ENCODE peak calls at places on chromosomes 1 and 21, in five cellular contexts. E, Z, A, J and I are unnamed samples.

GRCh38 chr21:28699591-28700259 is 293.0 kb downstream of the LTN1 start:
- DNase-seq in E (no peak), Z (no peak), A (no peak), J (no peak), I (peak; percentile 17)

GRCh38 chr21:34574581-34574980 is 40.3 kb downstream of the RCAN1 start:
- DNase-seq in A (no peak), Z (no peak), J (no peak), E (no peak), I (peak; percentile 81)

GRCh38 chr1:63946866-63947491 is 173.2 kb downstream of the ROR1 start:
- DNase-seq in E (peak; percentile 32), J (no peak), Z (peak; percentile 31), A (no peak), I (no peak)

GRCh38 chr1:163265547-163265946 is 56.2 kb upstream of the NUF2 start:
- DNase-seq in E (no peak), J (no peak), A (no peak), Z (no peak), I (no peak)

GRCh38 chr1:19360026-19360813 is 48.1 kb downstream of the SLC66A1 start:
- DNase-seq in Z (no peak), J (no peak), A (no peak), E (no peak), I (no peak)

GRCh38 chr1:150168960-150169565 is 19.3 kb downstream of the PLEKHO1 start:
- DNase-seq in A (peak; percentile 76), E (peak; percentile 82), J (peak; percentile 63), Z (peak; percentile 67), I (peak; percentile 70)

GRCh38 chr21:45885597-45885929 is 96.0 kb upstream of the COL6A1 start:
- DNase-seq in Z (no peak), J (no peak), A (no peak), E (no peak), I (no peak)

GRCh38 chr1:43383449-43383848 is 6.2 kb downstream of the MED8 start:
- DNase-seq in Z (no peak), E (no peak), J (no peak), A (no peak), I (no peak)

GRCh38 chr1:178551307-178551706 is 38.4 kb downstream of the TEX35 start:
- DNase-seq in A (no peak), J (no peak), E (no peak), Z (no peak), I (no peak)

GRCh38 chr1:226617109-226617508 is 68.5 kb downstream of the STUM start:
- DNase-seq in A (peak; percentile 5), E (peak; percentile 2), Z (no peak), J (no peak), I (no peak)

GRCh38 chr1:34547043-34547674 is 207.7 kb upstream of the GJB5 start:
- DNase-seq in Z (no peak), E (no peak), A (no peak), J (no peak), I (peak; percentile 1)

GRCh38 chr1:189657715-189658114 is 819.9 kb downstream of the BRINP3 start:
- DNase-seq in Z (no peak), A (no peak), E (no peak), J (no peak), I (no peak)

GRCh38 chr21:36902793-36903192 is 63.7 kb downstream of the HLCS start:
- DNase-seq in E (no peak), J (no peak), Z (no peak), A (no peak), I (peak; percentile 28)

GRCh38 chr1:25572708-25573590 is 29.5 kb downstream of the LDLRAP1 start:
- DNase-seq in J (peak; percentile 46), A (no peak), Z (no peak), E (no peak), I (peak; percentile 42)

GRCh38 chr1:23664837-23665795 is 26.5 kb upstream of the RPL11 start:
- DNase-seq in J (no peak), Z (no peak), A (no peak), E (no peak), I (peak; percentile 43)

GRCh38 chr21:25735895-25736597 is 1.3 kb downstream of the GABPA start:
- DNase-seq in E (no peak), Z (no peak), A (no peak), J (no peak), I (peak; percentile 48)

GRCh38 chr1:164950453-164951052 is 391.6 kb downstream of the PBX1 start:
- DNase-seq in J (no peak), Z (no peak), E (no peak), A (peak; percentile 55), I (no peak)

GRCh38 chr1:46131727-46132528 is 501 bp downstream of the PIK3R3 start:
- DNase-seq in J (peak; percentile 32), E (peak; percentile 18), A (no peak), Z (no peak), I (peak; percentile 26)

GRCh38 chr1:235865565-235866206 is 1.0 kb downstream of the LYST start:
- DNase-seq in E (peak; percentile 22), J (no peak), Z (no peak), A (no peak), I (no peak)

GRCh38 chr1:246815693-246816270 is 91.6 kb downstream of the SCCPDH start:
- DNase-seq in E (no peak), J (no peak), Z (no peak), A (no peak), I (no peak)

GRCh38 chr1:78676996-78677395 is 27.4 kb downstream of the IFI44 start:
- DNase-seq in E (no peak), J (no peak), A (no peak), Z (no peak), I (no peak)

GRCh38 chr1:78673120-78673519 is 23.5 kb downstream of the IFI44 start:
- DNase-seq in Z (no peak), A (no peak), E (no peak), J (no peak), I (no peak)

GRCh38 chr1:78677788-78678187 is 28.2 kb downstream of the IFI44 start:
- DNase-seq in J (no peak), Z (no peak), A (no peak), E (no peak), I (no peak)

GRCh38 chr1:78678324-78678723 is 28.7 kb downstream of the IFI44 start:
- DNase-seq in E (no peak), J (no peak), Z (no peak), A (no peak), I (no peak)

DNA sequence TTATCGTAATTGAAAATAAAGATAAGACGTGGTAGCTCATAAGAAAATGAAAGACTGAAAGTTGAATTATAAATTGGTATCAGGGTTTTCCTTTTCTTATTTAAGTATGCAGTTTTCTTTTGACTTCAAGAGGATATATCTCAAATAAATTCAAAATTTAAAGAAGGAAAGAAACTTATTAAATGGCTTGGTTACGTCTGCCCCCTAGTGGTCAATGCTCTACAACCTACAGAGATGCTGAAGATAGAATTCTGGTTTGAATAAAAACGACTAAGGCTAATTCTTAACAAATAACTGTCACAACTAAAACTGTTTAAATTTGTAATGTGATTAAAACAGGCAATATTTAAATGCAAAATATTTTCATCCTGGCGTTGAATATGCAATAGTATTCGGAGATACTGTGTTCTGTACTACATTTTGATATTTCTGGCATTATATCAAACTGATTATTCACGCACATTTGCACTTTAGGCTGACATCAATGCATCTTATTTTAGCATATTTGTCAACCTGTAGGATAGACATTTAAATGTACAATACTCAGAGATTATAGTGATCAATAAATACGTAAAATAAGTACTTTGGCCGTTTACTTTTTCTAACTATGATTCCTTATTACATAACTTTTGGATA is 26.8 kb downstream of the IFI44 start:
- DNase-seq in J (peak; percentile 40), A (peak; percentile 32), Z (no peak), E (peak; percentile 66), I (peak; percentile 80)
- TF ChIP-seq CTCF in J (peak; percentile 57), A (peak; percentile 77), Z (peak; percentile 89), E (peak; percentile 74), I (peak; percentile 71)

GRCh38 chr1:27042670-27043069 is 30.0 kb upstream of the TENT5B start:
- DNase-seq in Z (no peak), E (no peak), J (no peak), A (no peak), I (no peak)

GRCh38 chr1:27036718-27037117 is 24.1 kb upstream of the TENT5B start:
- DNase-seq in A (no peak), Z (no peak), E (no peak), J (no peak), I (no peak)

GRCh38 chr1:27035344-27035743 is 22.7 kb upstream of the TENT5B start:
- DNase-seq in Z (no peak), E (no peak), J (no peak), A (no peak), I (no peak)

GRCh38 chr1:27037518-27037917 is 24.9 kb upstream of the TENT5B start:
- DNase-seq in J (no peak), Z (no peak), A (no peak), E (no peak), I (no peak)

DNA sequence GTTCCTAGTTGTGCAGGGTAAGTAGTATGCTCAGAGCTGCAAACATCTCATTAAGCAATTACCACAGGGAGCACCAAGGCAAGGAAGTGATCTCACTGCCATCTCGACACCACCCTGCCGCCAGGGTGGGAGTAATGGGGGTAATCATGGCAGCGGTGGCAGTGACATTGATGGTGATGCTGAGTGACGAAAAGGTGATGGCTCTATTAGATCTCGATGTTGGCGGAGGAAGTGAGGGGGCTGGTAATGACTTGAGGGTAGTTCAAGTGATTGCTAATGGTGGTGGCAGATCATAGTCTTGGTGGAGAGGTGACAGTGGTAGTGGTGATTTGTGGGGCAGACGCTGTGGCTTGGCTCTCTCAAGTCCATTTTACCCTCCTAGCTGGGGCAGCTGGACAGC is 25.4 kb upstream of the TENT5B start:
- DNase-seq in J (no peak), E (no peak), A (no peak), Z (no peak), I (no peak)
- TF ChIP-seq CTCF in J (no peak), E (no peak), A (no peak), Z (no peak), I (no peak)

GRCh38 chr1:94060720-94061119 is 60.2 kb downstream of the ABCA4 start:
- DNase-seq in E (no peak), A (no peak), Z (no peak), J (no peak), I (peak; percentile 59)

GRCh38 chr1:94061513-94062443 is 59.2 kb downstream of the ABCA4 start:
- DNase-seq in E (peak; percentile 70), Z (peak; percentile 56), J (peak; percentile 74), A (peak; percentile 50), I (peak; percentile 76)

GRCh38 chr1:94058766-94059165 is 62.2 kb downstream of the ABCA4 start:
- DNase-seq in Z (no peak), J (no peak), E (no peak), A (no peak), I (no peak)

GRCh38 chr1:94067196-94067595 is 53.8 kb downstream of the ABCA4 start:
- DNase-seq in E (no peak), Z (no peak), A (no peak), J (no peak), I (peak; percentile 59)

GRCh38 chr1:94063379-94063778 is 57.6 kb downstream of the ABCA4 start:
- DNase-seq in Z (peak; percentile 52), A (peak; percentile 62), J (no peak), E (peak; percentile 77), I (peak; percentile 93)
- TF ChIP-seq CTCF in Z (peak; percentile 63), A (peak; percentile 31), J (no peak), E (peak; percentile 60), I (peak; percentile 57)

GRCh38 chr1:220012259-220012658 is 34.0 kb downstream of the EPRS1 start:
- DNase-seq in J (no peak), Z (no peak), E (no peak), A (no peak), I (peak; percentile 14)
- TF ChIP-seq CTCF in J (no peak), Z (no peak), E (no peak), A (no peak), I (peak; percentile 27)